ENCODE peak calls at places on chromosome 3, in ten cellular contexts. I, Q, B, U, W, Y, H, K, P and C are unnamed samples.

GRCh38 chr3:177102526-177102925 is 94.8 kb downstream of the TBL1XR1 start:
- DNase-seq in H (peak), Q (no peak), K (no peak), P (no peak), Y (no peak), B (peak), U (no peak), W (no peak), I (no peak), C (no peak)

GRCh38 chr3:27666708-27667107 is 55.4 kb downstream of the EOMES start:
- DNase-seq in U (no peak), B (no peak), I (peak), W (no peak), P (peak), Y (no peak), K (peak), Q (peak), H (peak), C (peak)

GRCh38 chr3:162729686-162730085 is 1233.1 kb downstream of the OTOL1 start:
- DNase-seq in W (no peak), K (no peak), Q (no peak), P (no peak), I (no peak), B (no peak), Y (no peak), U (peak), H (no peak), C (no peak)

GRCh38 chr3:98501863-98502262 is 4.4 kb downstream of the OR5K2 start:
- DNase-seq in P (no peak), K (no peak), I (no peak), Y (no peak), W (no peak), Q (no peak), H (no peak), B (no peak), U (no peak), C (no peak)

GRCh38 chr3:175434591-175434990 is 575.5 kb downstream of the NAALADL2 start:
- DNase-seq in W (no peak), B (no peak), U (no peak), H (no peak), P (no peak), K (no peak), Y (no peak), I (no peak), Q (no peak), C (no peak)

GRCh38 chr3:136804813-136805212 is 14.1 kb upstream of the SLC35G2 start:
- DNase-seq in K (no peak), B (no peak), P (no peak), U (no peak), Y (no peak), Q (no peak), I (no peak), H (no peak), W (no peak), C (no peak)

GRCh38 chr3:152961323-152961722 is 126.4 kb downstream of the P2RY1 start:
- DNase-seq in Y (no peak), P (no peak), Q (no peak), W (peak), K (no peak), B (peak), U (peak), H (no peak), I (no peak), C (no peak)

GRCh38 chr3:171712168-171712938 is 97.9 kb downstream of the PLD1 start:
- DNase-seq in K (no peak), Y (no peak), Q (no peak), W (peak), B (no peak), I (no peak), H (peak), U (no peak), P (no peak), C (no peak)

GRCh38 chr3:15983232-15983631 is 185.5 kb upstream of the ANKRD28 start:
- DNase-seq in Q (no peak), I (no peak), U (peak), K (no peak), P (no peak), Y (no peak), H (peak), W (no peak), B (no peak), C (no peak)

GRCh38 chr3:176816937-176817336 is 380.3 kb downstream of the TBL1XR1 start:
- DNase-seq in Y (no peak), U (no peak), B (no peak), H (no peak), W (no peak), K (no peak), I (no peak), P (no peak), Q (peak), C (no peak)

GRCh38 chr3:28326458-28326926 is 22.0 kb upstream of the ZCWPW2 start:
- DNase-seq in H (peak), W (no peak), P (no peak), Q (no peak), B (no peak), U (no peak), I (no peak), K (no peak), Y (no peak), C (no peak)

GRCh38 chr3:165523801-165524200 is 313.4 kb downstream of the BCHE start:
- DNase-seq in I (no peak), Y (no peak), B (no peak), Q (no peak), W (no peak), P (no peak), H (peak), U (peak), K (no peak), C (no peak)

GRCh38 chr3:151504606-151505005 is 43.7 kb upstream of the IGSF10 start:
- DNase-seq in K (no peak), W (no peak), B (peak), H (no peak), U (no peak), Y (no peak), I (no peak), Q (no peak), P (no peak), C (no peak)

GRCh38 chr3:185699927-185700326 is 113.8 kb downstream of the SENP2 start:
- DNase-seq in P (no peak), Y (no peak), H (no peak), Q (no peak), W (no peak), I (no peak), K (no peak), B (no peak), U (no peak), C (no peak)

GRCh38 chr3:64187065-64187959 is 38.0 kb downstream of the PRICKLE2 start:
- DNase-seq in U (peak), P (peak), H (peak), Y (no peak), B (no peak), W (peak), K (peak), Q (peak), I (peak), C (peak)

GRCh38 chr3:119279101-119279554 is 15.1 kb upstream of the ARHGAP31 start:
- DNase-seq in Y (no peak), Q (no peak), I (peak), P (peak), K (peak), W (no peak), U (no peak), B (no peak), H (no peak), C (peak)

GRCh38 chr3:64316971-64317370 is 91.7 kb upstream of the PRICKLE2 start:
- DNase-seq in B (no peak), Q (no peak), W (no peak), H (peak), Y (no peak), K (no peak), P (no peak), I (no peak), U (peak), C (no peak)

GRCh38 chr3:43786102-43786952 is 95.6 kb downstream of the ABHD5 start:
- DNase-seq in U (no peak), Q (no peak), I (no peak), Y (peak), P (no peak), H (no peak), K (no peak), B (no peak), W (no peak), C (no peak)

GRCh38 chr3:115525726-115526125 is 97.6 kb upstream of the GAP43 start:
- DNase-seq in W (no peak), I (no peak), Q (no peak), U (no peak), Y (no peak), B (no peak), H (no peak), P (no peak), K (no peak), C (no peak)

DNA sequence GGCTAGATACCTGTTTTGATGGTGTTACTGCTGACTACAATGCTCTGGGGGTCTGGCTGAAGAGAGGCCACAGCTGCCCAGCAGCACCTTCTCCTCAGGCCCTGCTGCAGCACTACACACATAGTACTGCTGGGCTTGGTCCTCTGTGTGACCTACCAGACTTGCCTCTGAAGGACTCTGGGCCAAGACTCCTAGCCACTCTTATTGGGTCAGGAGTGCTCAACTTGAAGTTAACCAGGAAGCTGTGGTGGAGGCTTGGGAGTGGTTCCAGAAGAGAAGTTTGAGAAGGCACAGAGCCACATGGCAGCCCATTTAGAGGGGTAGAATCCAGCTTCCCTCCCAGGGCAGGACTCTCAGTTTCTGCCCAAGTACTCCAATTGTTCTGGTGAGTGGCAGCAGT is 16.6 kb downstream of the ELP6 start:
- DNase-seq in B (no peak), U (no peak), Q (no peak), K (peak), Y (no peak), P (no peak), H (no peak), W (no peak), I (no peak), C (no peak)
- H3K27ac ChIP-seq in B (no peak), U (no peak), Q (no peak), K (no peak), Y (no peak), P (no peak), H (no peak), W (no peak), I (no peak), C (no peak)

GRCh38 chr3:122094125-122094524 is 39.0 kb downstream of the CD86 start:
- DNase-seq in H (no peak), K (no peak), I (no peak), P (no peak), W (no peak), B (no peak), U (no peak), Q (no peak), Y (no peak), C (no peak)

GRCh38 chr3:122092460-122093165 is 37.5 kb downstream of the CD86 start:
- DNase-seq in K (peak), B (peak), U (peak), W (no peak), I (peak), Y (no peak), H (peak), Q (peak), P (peak), C (peak)

GRCh38 chr3:122097141-122097540 is 42.0 kb downstream of the CD86 start:
- DNase-seq in I (no peak), W (no peak), K (no peak), Y (no peak), B (no peak), P (no peak), H (no peak), Q (no peak), U (no peak), C (no peak)

GRCh38 chr3:122091602-122092006 is 36.4 kb downstream of the CD86 start:
- DNase-seq in B (no peak), Y (no peak), H (no peak), I (no peak), U (no peak), Q (no peak), P (no peak), K (peak), W (no peak), C (no peak)

DNA sequence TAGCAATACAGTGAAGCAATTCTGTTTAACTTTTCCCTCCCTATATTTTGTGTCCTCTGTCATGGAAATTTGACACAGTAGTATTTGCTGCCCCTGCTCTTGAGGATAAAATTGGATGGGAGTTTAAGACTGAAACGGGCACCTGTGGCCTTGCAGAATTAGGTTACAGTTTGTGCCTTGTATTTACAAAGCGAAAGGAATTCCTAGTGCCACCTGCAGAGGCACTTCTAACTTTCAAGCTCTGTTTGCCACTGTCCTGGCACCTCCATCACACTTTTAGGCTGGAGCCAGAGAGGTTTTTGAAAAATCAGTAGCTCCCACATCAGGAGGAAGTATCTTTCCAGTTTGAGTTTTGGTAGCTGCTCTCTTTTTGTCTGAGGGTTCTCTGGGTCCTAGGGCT is 39.5 kb downstream of the CD86 start:
- DNase-seq in H (no peak), U (no peak), K (no peak), W (no peak), B (no peak), P (no peak), Q (no peak), Y (no peak), I (no peak), C (no peak)
- TF ChIP-seq CTCF in H (no peak), U (no peak), K (no peak), W (no peak), B (no peak), P (no peak), Q (no peak), Y (no peak), I (no peak), C (no peak)

GRCh38 chr3:7789324-7789723 is 712.3 kb upstream of the LMCD1 start:
- DNase-seq in P (no peak), Q (no peak), U (no peak), K (no peak), H (no peak), W (no peak), B (no peak), Y (no peak), I (no peak), C (no peak)

GRCh38 chr3:7793786-7794185 is 707.8 kb upstream of the LMCD1 start:
- DNase-seq in K (no peak), Q (no peak), Y (no peak), B (no peak), U (no peak), W (no peak), I (no peak), P (no peak), H (no peak), C (no peak)

GRCh38 chr3:7787871-7788828 is 713.5 kb upstream of the LMCD1 start:
- DNase-seq in U (no peak), I (no peak), H (no peak), B (no peak), Y (no peak), Q (no peak), K (peak), W (no peak), P (no peak), C (no peak)

DNA sequence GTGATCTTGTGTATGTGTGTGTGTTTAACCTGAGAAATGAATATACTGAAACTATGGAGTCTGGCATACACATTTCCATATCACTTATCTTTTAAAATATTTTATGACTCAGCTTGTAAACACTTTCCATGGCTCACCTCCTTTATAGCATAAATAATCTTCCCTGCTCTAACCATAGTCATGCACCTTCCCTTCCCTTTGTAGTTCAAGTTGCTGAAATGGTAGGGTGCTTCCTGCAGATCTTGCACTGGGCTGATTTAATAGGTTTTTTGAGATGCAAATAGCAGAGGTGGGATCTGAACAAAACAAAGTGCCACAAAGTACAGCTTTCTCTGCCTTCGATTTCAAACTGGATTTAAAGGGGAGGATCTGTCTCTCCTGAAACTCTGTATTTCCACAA is 712.7 kb upstream of the LMCD1 start:
- DNase-seq in H (no peak), U (no peak), I (no peak), K (no peak), Q (no peak), W (no peak), P (no peak), Y (no peak), B (no peak), C (no peak)
- H3K4me3 ChIP-seq in H (no peak), U (no peak), I (no peak), K (no peak), Q (no peak), W (no peak), P (no peak), Y (no peak), B (no peak), C (no peak)

GRCh38 chr3:10340476-10340875 is 19.6 kb upstream of the SEC13 start:
- DNase-seq in H (no peak), Y (no peak), Q (no peak), U (no peak), W (no peak), K (no peak), P (no peak), I (no peak), B (no peak), C (no peak)
- H3K27ac ChIP-seq in H (no peak), Y (no peak), Q (no peak), U (no peak), W (no peak), K (no peak), P (no peak), I (no peak), B (no peak), C (no peak)

DNA sequence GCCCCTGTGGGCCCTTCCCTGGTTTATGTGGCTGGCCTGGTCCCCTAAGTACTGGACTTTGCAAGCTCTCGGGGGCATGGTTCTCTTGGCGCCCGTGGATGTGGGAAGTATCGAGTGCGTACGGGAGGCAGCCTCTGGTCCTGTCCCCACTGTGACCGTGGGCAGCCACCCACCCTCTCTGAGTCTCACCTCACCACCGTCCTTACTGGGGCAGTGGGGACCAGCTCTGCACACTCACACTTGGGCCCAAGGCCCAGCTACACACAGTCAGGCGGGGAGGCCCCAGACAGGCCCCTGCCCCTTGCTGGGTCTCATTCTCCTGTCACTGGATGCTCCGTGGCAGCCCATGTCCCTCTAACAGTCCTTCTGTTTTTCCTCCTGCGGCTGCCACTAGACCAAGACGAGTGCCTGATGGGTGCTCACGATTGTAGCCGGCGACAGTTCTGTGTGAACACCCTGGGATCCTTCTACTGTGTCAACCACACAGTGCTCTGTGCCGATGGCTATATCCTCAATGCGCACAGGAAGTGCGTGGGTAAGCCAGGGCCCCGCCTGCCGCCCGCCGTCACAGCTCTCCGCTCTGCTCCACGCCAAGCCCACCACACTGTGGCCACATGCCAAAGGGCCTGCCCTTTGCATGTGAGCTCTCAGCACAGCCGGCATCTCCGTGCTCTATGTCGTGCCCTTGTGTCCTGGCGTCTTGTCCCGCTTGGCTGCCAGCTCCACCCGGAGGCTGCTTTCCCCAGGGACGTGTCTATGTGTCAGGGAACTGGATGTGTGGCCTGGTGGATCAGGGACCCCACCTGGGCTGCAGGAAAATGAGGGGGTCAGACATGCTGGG is 72.7 kb downstream of the FBLN2 start:
- DNase-seq in K (no peak), U (no peak), P (no peak), H (no peak), I (no peak), W (no peak), Y (no peak), B (no peak), Q (peak), C (no peak)
- TF ChIP-seq CTCF in K (no peak), U (peak), P (no peak), H (no peak), I (no peak), W (no peak), Y (no peak), B (no peak), Q (no peak), C (no peak)

GRCh38 chr3:32782417-32782816 is 35.4 kb upstream of the TRIM71 start:
- DNase-seq in Q (no peak), H (no peak), W (no peak), Y (no peak), I (peak), K (no peak), P (no peak), B (no peak), U (no peak), C (no peak)
- H3K4me3 ChIP-seq in Q (no peak), H (no peak), W (no peak), Y (no peak), I (no peak), K (no peak), P (no peak), B (no peak), U (no peak), C (no peak)

GRCh38 chr3:13545952-13546454 is 2.9 kb upstream of the FBLN2 start:
- DNase-seq in B (no peak), W (no peak), H (no peak), U (no peak), Y (no peak), I (no peak), Q (no peak), P (no peak), K (no peak), C (no peak)
- H3K27ac ChIP-seq in B (no peak), W (peak), H (peak), U (no peak), Y (peak), I (peak), Q (peak), P (peak), K (no peak), C (peak)